ENCODE peak calls at places on chromosomes 11 and 22, in ten cellular contexts. O is activated T-cell treated with anti-CD3 and anti-CD28 coated beads, Interleukin-2, amount 50 U/mL, for 72 hours; I is smooth muscle cell of the brain vasculature; U is HFF-Myc; H is glutamatergic neuron; J is GM12865; V is right atrium auricular region; D is stimulated activated CD4-positive, alpha-beta T cell treated with anti-CD3 and anti-CD28 coated beads, Interleukin-1b, Interleukin-23, amount 100 ng/mL, for 1 hour; M is activated naive CD8-positive, alpha-beta T cell treated with anti-CD3 and anti-CD28 coated beads for 36 hours; N is SW480. C is an unnamed sample.
A peak's percentile ranks its signal among the peaks of the same experiment; 100 is the strongest.

GRCh38 chr11:62794201-62794775 is 2.5 kb upstream of the TMEM223 start:
- DNase-seq in H (no peak), D (no peak), M (no peak), O (no peak), U (no peak), V (no peak), I (no peak), J (no peak), N (no peak), C (no peak)

GRCh38 chr11:63996512-63996911 is 10.3 kb downstream of the OTUB1 start:
- DNase-seq in V (no peak), D (no peak), O (no peak), U (no peak), I (no peak), J (no peak), H (no peak), N (no peak), M (no peak), C (no peak)

GRCh38 chr22:17314472-17314871 is 54.8 kb upstream of the CECR2 start:
- DNase-seq in H (no peak), D (no peak), O (no peak), N (no peak), I (no peak), V (no peak), M (no peak), J (no peak), U (no peak), C (no peak)

GRCh38 chr11:73969991-73970800 is 12.4 kb downstream of the UCP2 start:
- DNase-seq in V (no peak), I (no peak), N (no peak), D (no peak), M (no peak), U (no peak), J (no peak), H (no peak), O (no peak), C (no peak)

GRCh38 chr22:17419348-17419747 is 50.1 kb downstream of the CECR2 start:
- DNase-seq in I (no peak), V (no peak), N (no peak), D (no peak), M (no peak), J (no peak), U (no peak), H (no peak), O (no peak), C (no peak)

GRCh38 chr11:119092880-119093665 is 8.4 kb downstream of the HMBS start:
- DNase-seq in D (no peak), J (no peak), U (no peak), O (no peak), I (no peak), M (no peak), H (no peak), N (no peak), V (no peak), C (no peak)

GRCh38 chr11:69382131-69383128 is 88.5 kb downstream of the MYEOV start:
- DNase-seq in V (peak; percentile 72), J (no peak), O (peak; percentile 62), N (peak; percentile 88), D (no peak), I (no peak), U (no peak), H (no peak), M (no peak), C (no peak)

GRCh38 chr22:25161017-25161915 is 38.4 kb upstream of the CRYBB3 start:
- DNase-seq in H (no peak), V (no peak), J (no peak), U (no peak), D (no peak), I (no peak), M (peak; percentile 10), O (peak; percentile 47), N (no peak), C (no peak)

GRCh38 chr11:4704054-4704789 is at the start of gene MMP26:
- DNase-seq in N (no peak), D (no peak), I (no peak), V (no peak), H (no peak), M (no peak), U (no peak), J (peak; percentile 36), O (no peak), C (no peak)

GRCh38 chr22:49853981-49854791 is 542 bp downstream of the ZBED4 start:
- DNase-seq in O (peak; percentile 27), H (peak; percentile 45), M (peak; percentile 42), V (no peak), J (peak; percentile 44), I (no peak), U (no peak), D (no peak), N (peak; percentile 23), C (no peak)

GRCh38 chr11:121553367-121553766 is 100.6 kb upstream of the SORL1-AS1 start:
- DNase-seq in M (no peak), D (no peak), J (no peak), H (no peak), O (no peak), U (no peak), N (no peak), I (no peak), V (no peak), C (no peak)

GRCh38 chr22:29600846-29601245 is 2.6 kb upstream of the NF2 start:
- DNase-seq in O (no peak), H (no peak), D (no peak), V (no peak), M (no peak), J (no peak), N (no peak), I (no peak), U (no peak), C (no peak)

GRCh38 chr11:77126861-77127673 is 979 bp upstream of the MYO7A start:
- DNase-seq in O (peak; percentile 64), H (peak; percentile 79), V (no peak), D (peak; percentile 38), N (no peak), I (no peak), J (peak; percentile 44), U (no peak), M (peak; percentile 57), C (no peak)

GRCh38 chr11:70661763-70662501 is 263.6 kb downstream of the CTTN start:
- DNase-seq in N (no peak), D (no peak), U (no peak), O (no peak), H (peak; percentile 69), M (no peak), V (no peak), J (no peak), I (no peak), C (no peak)

GRCh38 chr22:17917490-17917983 is 106.8 kb downstream of the MICAL3 start:
- DNase-seq in O (no peak), N (peak; percentile 68), M (no peak), J (peak; percentile 19), H (no peak), V (no peak), I (no peak), D (no peak), U (no peak), C (no peak)

GRCh38 chr11:18853086-18853720 is 61.6 kb upstream of the PTPN5 start:
- DNase-seq in J (peak; percentile 48), I (no peak), O (no peak), D (no peak), M (no peak), N (peak; percentile 79), H (no peak), V (no peak), U (peak; percentile 9), C (no peak)

GRCh38 chr11:120172921-120173705 is 35.2 kb upstream of the TRIM29 start:
- DNase-seq in U (no peak), J (no peak), M (no peak), I (no peak), N (no peak), H (no peak), V (no peak), D (no peak), O (no peak), C (no peak)

GRCh38 chr11:129061466-129062194 is 119.0 kb upstream of the TP53AIP1 start:
- DNase-seq in H (no peak), D (no peak), J (no peak), V (no peak), M (no peak), O (no peak), U (peak; percentile 33), N (peak; percentile 48), I (no peak), C (peak; percentile 78)

GRCh38 chr22:37309221-37310074 is 27.1 kb downstream of the CYTH4 start:
- DNase-seq in U (no peak), N (peak; percentile 44), H (no peak), O (peak; percentile 55), M (peak; percentile 50), D (no peak), I (no peak), V (no peak), J (peak; percentile 86), C (no peak)

C was measured in Panc1.